ENCODE peak calls at places on chromosomes 6 and 20, in four cellular contexts. K is naive thymus-derived CD8-positive, alpha-beta T cell; A is COLO829; J is heart right ventricle. I is an unnamed sample.
A peak's percentile ranks its signal among the peaks of the same experiment; 100 is the strongest.

GRCh38 chr6:53961679-53962370 is 149.4 kb upstream of the MLIP start:
- DNase-seq in K (no peak), J (no peak), A (no peak), I (no peak)

GRCh38 chr6:40695114-40695513 is 108.0 kb upstream of the LRFN2 start:
- DNase-seq in A (no peak), K (no peak), J (no peak), I (no peak)

GRCh38 chr6:705047-705446 is 12.1 kb upstream of the EXOC2 start:
- DNase-seq in K (no peak), J (no peak), A (no peak), I (no peak)

GRCh38 chr6:169830876-169831275 is 79.5 kb downstream of the ERMARD start:
- DNase-seq in K (no peak), A (no peak), J (no peak), I (no peak)

GRCh38 chr6:139970591-139970991 is 596.1 kb upstream of the CITED2 start:
- DNase-seq in A (no peak), K (no peak), J (no peak), I (no peak)

GRCh38 chr6:16106991-16107787 is 21.7 kb upstream of the MYLIP start:
- DNase-seq in J (no peak), A (no peak), K (no peak), I (no peak)

GRCh38 chr20:39874049-39874893 is 814.8 kb downstream of the MAFB start:
- DNase-seq in K (no peak), A (peak; percentile 72), J (peak; percentile 88), I (peak; percentile 52)

GRCh38 chr6:108564178-108564577 is 3.5 kb downstream of the FOXO3 start:
- DNase-seq in K (no peak), J (no peak), A (peak; percentile 40), I (peak; percentile 78)

GRCh38 chr6:74091133-74091793 is 395.3 kb downstream of the CD109 start:
- DNase-seq in A (peak; percentile 16), J (no peak), K (no peak), I (peak; percentile 45)

GRCh38 chr6:167987811-167988495 is 9.5 kb upstream of the KIF25 start:
- DNase-seq in A (no peak), K (no peak), J (no peak), I (no peak)

GRCh38 chr6:104050455-104050854 is 809.3 kb downstream of the HACE1 start:
- DNase-seq in J (no peak), K (no peak), A (no peak), I (no peak)

GRCh38 chr6:788058-788457 is 95.1 kb upstream of the EXOC2 start:
- DNase-seq in A (no peak), K (no peak), J (no peak), I (no peak)

I was measured in foreskin melanocyte.